ENCODE peak calls at places on chromosomes 5 and 9, in seven cellular contexts. N is left ventricle myocardium inferior; M is astrocyte of the spinal cord; K is body of pancreas; P is endothelial cell; W is fibroblast of the aortic adventitia; D is CD8-positive, alpha-beta T cell. O is an unnamed sample.

GRCh38 chr9:80968611-80969010 is 720.7 kb downstream of the TLE1 start:
- DNase-seq in W (peak; percentile 29), M (peak; percentile 90), D (no peak), P (no peak), N (no peak), K (no peak), O (peak; percentile 21)

GRCh38 chr9:23044549-23044948 is 597.9 kb downstream of the DMRTA1 start:
- DNase-seq in W (peak; percentile 34), K (no peak), M (no peak), N (no peak), D (no peak), P (no peak), O (no peak)

GRCh38 chr9:78519786-78520185 is 222.9 kb downstream of the PSAT1 start:
- DNase-seq in N (no peak), P (no peak), W (no peak), K (no peak), M (no peak), D (no peak), O (no peak)

GRCh38 chr5:31809037-31809910 is 170.3 kb downstream of the PDZD2 start:
- DNase-seq in N (peak; percentile 71), K (peak; percentile 52), M (peak; percentile 79), P (peak; percentile 65), D (no peak), W (peak; percentile 69), O (peak; percentile 82)

GRCh38 chr9:106843361-106843760 is 19.6 kb upstream of the ZNF462 start:
- DNase-seq in P (no peak), K (no peak), M (no peak), W (peak; percentile 12), D (no peak), N (no peak), O (peak; percentile 24)

GRCh38 chr9:31604516-31604915 is 779.9 kb upstream of the ACO1 start:
- DNase-seq in N (no peak), D (no peak), P (no peak), M (no peak), K (no peak), W (no peak), O (no peak)

GRCh38 chr5:84286662-84287061 is 98.0 kb downstream of the EDIL3 start:
- DNase-seq in M (no peak), K (no peak), D (no peak), W (no peak), P (no peak), N (no peak), O (no peak)

GRCh38 chr9:32832354-32832753 is 49.0 kb downstream of the TMEM215 start:
- DNase-seq in M (no peak), K (no peak), N (no peak), D (no peak), W (no peak), P (no peak), O (no peak)

GRCh38 chr5:71576241-71576640 is 10.9 kb upstream of the MCCC2 start:
- DNase-seq in P (no peak), D (no peak), W (no peak), K (no peak), M (no peak), N (no peak), O (no peak)

GRCh38 chr5:37955748-37956147 is 115.9 kb upstream of the GDNF start:
- DNase-seq in P (no peak), D (no peak), N (no peak), W (no peak), M (no peak), K (no peak), O (no peak)

GRCh38 chr9:89881431-89881830 is 276.6 kb downstream of the GADD45G start:
- DNase-seq in P (no peak), K (no peak), D (no peak), M (no peak), N (no peak), W (no peak), O (no peak)

GRCh38 chr9:32345243-32345642 is 39.2 kb upstream of the ACO1 start:
- DNase-seq in K (no peak), W (no peak), D (no peak), M (no peak), P (no peak), N (no peak), O (no peak)

GRCh38 chr5:151060742-151061141 is 20.1 kb downstream of the TNIP1 start:
- DNase-seq in M (no peak), N (no peak), K (no peak), W (no peak), P (no peak), D (no peak), O (no peak)

GRCh38 chr5:173020154-173020581 is 36.0 kb upstream of the CREBRF start:
- DNase-seq in M (no peak), W (peak; percentile 64), D (no peak), K (no peak), P (no peak), N (no peak), O (no peak)

GRCh38 chr5:10034008-10034407 is 215.7 kb downstream of the ATPSCKMT start:
- DNase-seq in M (no peak), P (no peak), K (no peak), D (no peak), W (no peak), N (peak; percentile 32), O (peak; percentile 60)

GRCh38 chr9:127011772-127012171 is 97.2 kb downstream of the RALGPS1 start:
- DNase-seq in K (no peak), P (no peak), W (no peak), N (no peak), M (no peak), D (no peak), O (no peak)

GRCh38 chr9:115291841-115292240 is 173.9 kb upstream of the TNC start:
- DNase-seq in N (no peak), P (no peak), D (no peak), W (peak; percentile 22), K (no peak), M (no peak), O (no peak)

GRCh38 chr5:157559301-157559700 is 16.3 kb downstream of the ADAM19 start:
- DNase-seq in P (no peak), M (no peak), K (no peak), W (peak; percentile 48), D (no peak), N (no peak), O (peak; percentile 82)

GRCh38 chr9:95505676-95506437 is 10.9 kb downstream of the PTCH1 start:
- DNase-seq in N (peak; percentile 57), K (peak; percentile 51), W (peak; percentile 65), D (peak; percentile 37), P (peak; percentile 72), M (peak; percentile 46), O (peak; percentile 48)

GRCh38 chr5:143495823-143496275 is 92.4 kb upstream of the NR3C1 start:
- DNase-seq in N (no peak), W (peak; percentile 80), D (no peak), P (no peak), K (no peak), M (peak; percentile 63), O (peak; percentile 93)

GRCh38 chr5:15037247-15037908 is 165.8 kb upstream of the ANKH start:
- DNase-seq in N (no peak), K (no peak), D (no peak), M (no peak), W (no peak), P (no peak), O (no peak)

DNA sequence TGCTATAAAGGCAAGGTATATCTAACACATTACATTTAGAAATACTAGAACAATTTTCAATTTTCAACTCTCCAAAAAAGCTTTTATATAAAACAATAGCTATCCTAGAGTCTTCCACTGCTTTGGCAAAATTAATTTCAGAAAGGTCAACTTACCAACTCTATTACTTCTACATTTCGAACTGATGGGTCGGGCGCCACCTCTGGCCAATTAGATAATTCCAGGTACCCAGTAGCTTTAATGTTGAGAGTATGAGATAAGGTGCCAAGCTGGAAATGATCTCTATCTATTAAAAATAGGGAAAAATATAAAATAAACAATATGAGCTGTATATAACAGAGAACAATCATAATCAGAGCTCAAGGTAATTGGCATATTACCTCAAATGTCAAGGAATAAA is 166.6 kb downstream of the AP3B1 start:
- DNase-seq in K (no peak), W (no peak), P (peak; percentile 29), M (no peak), N (no peak), D (no peak), O (no peak)
- TF ChIP-seq CTCF in K (no peak), W (peak; percentile 13), P (peak; percentile 74), M (peak; percentile 35), N (no peak), D (no peak), O (peak; percentile 16)

DNA sequence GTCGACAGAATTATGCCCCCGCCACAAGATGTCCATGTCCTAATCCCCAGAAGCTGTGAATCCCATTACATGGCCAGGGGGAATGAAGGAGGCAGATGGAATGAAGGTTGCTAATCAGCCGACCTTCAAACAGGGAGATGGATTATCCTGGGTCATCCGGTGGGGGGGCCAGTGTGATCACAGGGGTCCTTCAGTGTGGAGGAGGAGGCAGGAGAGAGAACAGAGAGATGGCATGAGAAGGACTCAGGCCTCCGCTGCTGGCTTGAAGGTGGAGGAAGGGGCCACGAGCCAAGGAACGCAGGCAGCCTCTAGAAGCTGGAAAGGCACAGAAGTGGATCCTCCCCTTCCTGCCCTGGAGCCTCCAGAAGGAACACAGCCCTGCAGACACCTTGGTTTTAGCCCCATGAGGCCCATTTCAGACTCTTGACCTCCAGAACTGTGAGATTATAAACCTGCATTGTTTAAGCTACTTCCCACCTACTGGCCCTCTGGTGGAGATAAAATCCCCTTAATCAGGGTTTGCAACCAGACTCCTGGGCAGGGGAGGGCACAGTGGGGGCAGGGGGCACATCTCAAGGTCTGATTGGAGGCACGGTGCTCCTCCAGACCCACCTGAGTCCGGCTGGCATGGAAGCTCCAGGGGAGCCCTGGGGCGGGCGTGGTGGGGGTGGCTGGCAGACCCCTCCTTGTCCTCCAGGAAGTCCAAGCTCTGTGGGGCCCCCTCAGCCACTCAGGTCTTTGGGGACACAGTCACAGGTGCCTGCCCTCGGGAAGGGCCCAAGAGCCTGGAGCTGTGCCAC is 13.8 kb downstream of the PTGES2 start:
- DNase-seq in N (peak; percentile 12), D (no peak), P (no peak), W (no peak), K (peak; percentile 13), M (no peak), O (no peak)
- TF ChIP-seq CTCF in N (no peak), D (no peak), P (no peak), W (no peak), K (no peak), M (no peak), O (no peak)

GRCh38 chr9:37405764-37406380 is 16.6 kb upstream of the GRHPR start:
- DNase-seq in M (no peak), N (no peak), P (no peak), W (peak; percentile 66), D (no peak), K (no peak), O (peak; percentile 41)

GRCh38 chr9:37408933-37409710 is 13.4 kb upstream of the GRHPR start:
- DNase-seq in D (peak; percentile 50), P (no peak), K (no peak), N (no peak), M (no peak), W (no peak), O (no peak)

GRCh38 chr9:37406603-37407401 is 15.7 kb upstream of the GRHPR start:
- DNase-seq in D (no peak), N (no peak), M (no peak), W (no peak), P (no peak), K (peak; percentile 68), O (no peak)

GRCh38 chr9:37405350-37405749 is 17.1 kb upstream of the GRHPR start:
- DNase-seq in K (no peak), D (no peak), W (peak; percentile 76), N (no peak), P (no peak), M (no peak), O (no peak)

GRCh38 chr9:37407468-37407867 is 15.0 kb upstream of the GRHPR start:
- DNase-seq in N (no peak), K (no peak), D (no peak), M (no peak), P (no peak), W (no peak), O (no peak)
- TF ChIP-seq CTCF in N (no peak), K (no peak), D (peak; percentile 21), M (peak; percentile 21), P (peak; percentile 40), W (no peak), O (no peak)

GRCh38 chr5:109739741-109740140 is 50.0 kb downstream of the MAN2A1 start:
- DNase-seq in W (peak; percentile 33), N (no peak), P (peak; percentile 4), D (no peak), K (no peak), M (peak; percentile 49), O (peak; percentile 25)
- TF ChIP-seq CTCF in W (no peak), N (no peak), P (no peak), D (no peak), K (no peak), M (no peak), O (no peak)